ENCODE peak calls at places on chromosomes 12 and 14, in nine cellular contexts. F is tibial artery; S is colonic mucosa; I is effector memory CD4-positive, alpha-beta T cell; P is adrenal gland; U is pancreas; D is thyroid gland; L is adipocyte; R is CD8-positive, alpha-beta memory T cell. E is an unnamed sample.

GRCh38 chr14:68566075-68566474 is 226.8 kb downstream of the ZFP36L1 start:
- DNase-seq in F (no peak), S (no peak), I (no peak), P (no peak), U (no peak), D (no peak), L (no peak), R (no peak), E (no peak)

GRCh38 chr14:63761356-63762117 is 33.7 kb upstream of the SGPP1 start:
- DNase-seq in F (no peak), S (no peak), I (no peak), P (no peak), U (no peak), D (no peak), L (no peak), R (no peak), E (no peak)

GRCh38 chr12:62763827-62764226 is 171.1 kb downstream of the PPM1H start:
- DNase-seq in F (no peak), S (no peak), I (no peak), P (no peak), U (no peak), D (no peak), L (no peak), R (no peak), E (no peak)

GRCh38 chr14:61456720-61457119 is 135.3 kb downstream of the PRKCH start:
- DNase-seq in F (peak; percentile 83), S (peak; percentile 90), I (peak; percentile 77), P (peak; percentile 90), U (peak; percentile 61), D (peak; percentile 87), L (peak; percentile 95), R (peak; percentile 72), E (peak; percentile 81)

GRCh38 chr12:19456176-19456575 is 16.9 kb downstream of the AEBP2 start:
- DNase-seq in F (peak; percentile 28), S (no peak), I (no peak), P (peak; percentile 56), U (no peak), D (no peak), L (no peak), R (no peak), E (no peak)

GRCh38 chr14:70188608-70189540 is at the start of gene SLC8A3:
- DNase-seq in F (no peak), S (peak; percentile 22), I (no peak), P (peak; percentile 16), U (peak; percentile 11), D (peak; percentile 19), L (peak; percentile 59), R (no peak), E (no peak)

GRCh38 chr14:24613241-24613640 is 3.8 kb upstream of the GZMH start:
- DNase-seq in F (no peak), S (no peak), I (no peak), P (no peak), U (no peak), D (no peak), L (no peak), R (no peak), E (no peak)

GRCh38 chr12:34345801-34346200 is 323.5 kb downstream of the ALG10 start:
- DNase-seq in F (no peak), S (no peak), I (no peak), P (no peak), U (no peak), D (no peak), L (no peak), R (no peak), E (no peak)

GRCh38 chr12:53252349-53252916 is 15.7 kb upstream of the ESPL1 start:
- DNase-seq in F (peak; percentile 71), S (peak; percentile 76), I (no peak), P (no peak), U (no peak), D (peak; percentile 16), L (no peak), R (no peak), E (no peak)

GRCh38 chr12:28424965-28425364 is 234.7 kb downstream of the CCDC91 start:
- DNase-seq in F (no peak), S (no peak), I (no peak), P (no peak), U (peak; percentile 3), D (peak; percentile 78), L (peak; percentile 4), R (no peak), E (no peak)

GRCh38 chr12:51177897-51178296 is 5.0 kb upstream of the TFCP2 start:
- DNase-seq in F (no peak), S (no peak), I (no peak), P (no peak), U (no peak), D (no peak), L (no peak), R (no peak), E (no peak)

GRCh38 chr14:95700221-95700976 is 13.5 kb downstream of the TCL1A start:
- DNase-seq in F (no peak), S (no peak), I (no peak), P (no peak), U (no peak), D (no peak), L (no peak), R (no peak), E (no peak)

GRCh38 chr14:66939409-66939808 is 249.8 kb upstream of the GARIN2 start:
- DNase-seq in F (no peak), S (no peak), I (no peak), P (no peak), U (no peak), D (no peak), L (no peak), R (no peak), E (no peak)

GRCh38 chr14:85482549-85482948 is 47.4 kb upstream of the FLRT2 start:
- DNase-seq in F (no peak), S (no peak), I (no peak), P (no peak), U (peak; percentile 53), D (no peak), L (no peak), R (no peak), E (no peak)

GRCh38 chr14:105195533-105196227 is 14.6 kb upstream of the NUDT14 start:
- DNase-seq in F (no peak), S (no peak), I (no peak), P (no peak), U (no peak), D (no peak), L (no peak), R (no peak), E (no peak)

GRCh38 chr12:110012137-110012536 is 12.9 kb downstream of the ANKRD13A start:
- DNase-seq in F (no peak), S (no peak), I (no peak), P (no peak), U (no peak), D (peak; percentile 97), L (peak; percentile 56), R (peak; percentile 19), E (no peak)

GRCh38 chr12:124191024-124191359 is 103.9 kb upstream of the RFLNA start:
- DNase-seq in F (no peak), S (no peak), I (no peak), P (no peak), U (no peak), D (no peak), L (no peak), R (no peak), E (no peak)

GRCh38 chr14:71478542-71478941 is 453.7 kb upstream of the RGS6 start:
- DNase-seq in F (no peak), S (no peak), I (no peak), P (no peak), U (no peak), D (no peak), L (no peak), R (no peak), E (no peak)

GRCh38 chr12:38490941-38491340 is 174.4 kb downstream of the ALG10B start:
- DNase-seq in F (no peak), S (no peak), I (no peak), P (no peak), U (no peak), D (no peak), L (no peak), R (no peak), E (no peak)

GRCh38 chr12:93402333-93403311 is 24.9 kb downstream of the NUDT4 start:
- DNase-seq in F (no peak), S (no peak), I (no peak), P (no peak), U (no peak), D (no peak), L (no peak), R (no peak), E (no peak)

GRCh38 chr12:20493924-20494323 is 125.6 kb downstream of the PDE3A start:
- DNase-seq in F (no peak), S (no peak), I (no peak), P (no peak), U (no peak), D (no peak), L (peak; percentile 60), R (no peak), E (no peak)

GRCh38 chr12:44000309-44000952 is 164.6 kb downstream of the TMEM117 start:
- DNase-seq in F (no peak), S (peak; percentile 30), I (no peak), P (peak; percentile 19), U (peak; percentile 11), D (peak; percentile 20), L (peak; percentile 49), R (no peak), E (peak; percentile 14)

GRCh38 chr12:103791350-103791920 is 49.6 kb downstream of the NT5DC3 start:
- DNase-seq in F (no peak), S (no peak), I (no peak), P (no peak), U (no peak), D (no peak), L (no peak), R (no peak), E (no peak)
- H3K36me3 ChIP-seq in F (peaks cover 75% of the 10 kb centered on the region), S (peaks cover 13% of the 10 kb centered on the region), I (no peaks in the 10 kb centered on the region), P (peaks cover 3% of the 10 kb centered on the region), U (peaks cover 16% of the 10 kb centered on the region), D (no peaks in the 10 kb centered on the region), L (peaks cover 62% of the 10 kb centered on the region), R (no peaks in the 10 kb centered on the region), E (no peaks in the 10 kb centered on the region)

DNA sequence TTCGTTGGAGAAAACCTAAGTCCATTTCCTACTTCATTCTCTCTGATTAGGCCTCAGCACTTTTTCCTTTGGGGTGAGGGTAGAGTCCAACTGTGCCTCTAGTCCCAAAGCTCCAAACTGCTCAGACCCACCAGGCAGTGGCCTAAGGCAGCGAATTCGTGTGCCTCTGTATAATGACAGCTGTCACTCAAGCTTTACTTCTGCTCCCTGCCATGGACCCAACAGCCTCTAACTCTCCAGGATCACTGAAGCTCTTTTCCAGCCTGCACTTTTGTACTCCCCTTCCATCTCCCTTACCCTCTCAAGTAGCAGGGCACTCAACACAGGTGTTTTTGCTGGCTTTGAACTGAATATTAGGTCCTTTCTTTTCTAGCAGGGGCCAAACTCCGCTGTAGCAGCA is 14.8 kb upstream of the OR6S1 start:
- DNase-seq in F (no peak), S (no peak), I (no peak), P (no peak), U (no peak), D (no peak), L (no peak), R (no peak), E (no peak)
- H3K4me3 ChIP-seq in F (no peak overlapping the region), S (no peak overlapping the region), I (no peak overlapping the region), P (no peak overlapping the region), U (no peak overlapping the region), D (no peak overlapping the region), L (no peak overlapping the region), R (no peak overlapping the region), E (no peak overlapping the region)

GRCh38 chr14:23563473-23564180 is 4.0 kb downstream of the AP1G2 start:
- DNase-seq in F (no peak), S (no peak), I (no peak), P (no peak), U (no peak), D (no peak), L (no peak), R (no peak), E (no peak)
- H3K36me3 ChIP-seq in F (no peaks in the 10 kb centered on the region), S (no peaks in the 10 kb centered on the region), I (peaks cover 61% of the 10 kb centered on the region), P (peaks cover 48% of the 10 kb centered on the region), U (peaks cover 30% of the 10 kb centered on the region), D (peaks cover 13% of the 10 kb centered on the region), L (peaks cover 13% of the 10 kb centered on the region), R (peaks cover 55% of the 10 kb centered on the region), E (no peaks in the 10 kb centered on the region)

GRCh38 chr12:108235231-108235959 is 103.7 kb downstream of the CMKLR1 start:
- DNase-seq in F (no peak), S (no peak), I (no peak), P (no peak), U (no peak), D (no peak), L (no peak), R (no peak), E (no peak)
- H3K4me3 ChIP-seq in F (no peak overlapping the region), S (no peak overlapping the region), I (no peak overlapping the region), P (no peak overlapping the region), U (no peak overlapping the region), D (no peak overlapping the region), L (no peak overlapping the region), R (no peak overlapping the region), E (no peak overlapping the region)

E was measured in naive thymus-derived CD4-positive, alpha-beta T cell.